ENCODE peak calls at places on chromosomes 7 and 10, in six cellular contexts. D, O, I, B, L and K are unnamed samples.

GRCh38 chr10:99406149-99406548 is 24.3 kb downstream of the GOT1 start:
- DNase-seq in L (no peak), I (no peak), D (no peak), O (no peak), B (no peak), K (no peak)

GRCh38 chr7:156665101-156665500 is 24.5 kb downstream of the RNF32 start:
- DNase-seq in L (no peak), O (no peak), I (no peak), B (no peak), D (no peak), K (no peak)

GRCh38 chr7:122300607-122301079 is 3.9 kb downstream of the FEZF1 start:
- DNase-seq in B (no peak), I (no peak), O (no peak), L (no peak), D (no peak), K (no peak)

GRCh38 chr7:55104707-55105433 is 86.1 kb downstream of the EGFR start:
- DNase-seq in I (no peak), D (no peak), B (no peak), L (peak; percentile 55), O (no peak), K (no peak)

GRCh38 chr10:69497611-69498390 is 46.5 kb downstream of the TSPAN15 start:
- DNase-seq in I (no peak), O (peak; percentile 7), D (no peak), B (peak; percentile 75), L (no peak), K (no peak)

GRCh38 chr10:110857265-110858158 is 14.2 kb upstream of the PDCD4 start:
- DNase-seq in D (no peak), I (no peak), B (no peak), L (no peak), O (peak; percentile 78), K (peak; percentile 52)

GRCh38 chr10:70584941-70585544 is 17.5 kb downstream of the PRF1 start:
- DNase-seq in L (no peak), B (no peak), O (no peak), D (no peak), I (no peak), K (no peak)

GRCh38 chr7:111532625-111533024 is 29.7 kb downstream of the IMMP2L start:
- DNase-seq in I (no peak), O (no peak), B (no peak), D (no peak), L (no peak), K (no peak)

GRCh38 chr7:4682621-4683042 is 537 bp downstream of the FOXK1 start:
- DNase-seq in O (peak; percentile 53), L (peak; percentile 54), I (no peak), B (peak; percentile 93), D (peak; percentile 29), K (peak; percentile 36)

GRCh38 chr7:147564771-147565476 is 1025.6 kb upstream of the C7orf33 start:
- DNase-seq in I (no peak), D (no peak), O (no peak), L (no peak), B (no peak), K (no peak)

GRCh38 chr7:85528581-85528980 is 341.7 kb upstream of the SEMA3D start:
- DNase-seq in L (no peak), O (no peak), D (no peak), B (no peak), I (no peak), K (no peak)

GRCh38 chr7:98826811-98827231 is 43.0 kb downstream of the TMEM130 start:
- DNase-seq in I (peak; percentile 96), L (no peak), D (no peak), O (no peak), B (no peak), K (no peak)

GRCh38 chr10:126104767-126105166 is 208.4 kb downstream of the FANK1 start:
- DNase-seq in B (no peak), I (no peak), D (no peak), L (no peak), O (no peak), K (no peak)

GRCh38 chr10:28125701-28126100 is 126.8 kb upstream of the ODAD2 start:
- DNase-seq in L (peak; percentile 43), D (no peak), I (no peak), O (no peak), B (no peak), K (no peak)

GRCh38 chr10:128885573-128886555 is 581.2 kb upstream of the MGMT start:
- DNase-seq in D (no peak), I (no peak), O (no peak), L (no peak), B (no peak), K (no peak)

GRCh38 chr10:44774676-44775401 is 136.3 kb upstream of the TMEM72 start:
- DNase-seq in I (no peak), O (no peak), B (no peak), L (no peak), D (no peak), K (no peak)

GRCh38 chr10:109773818-109774440 is 149.4 kb downstream of the XPNPEP1 start:
- DNase-seq in I (no peak), B (no peak), D (no peak), O (no peak), L (peak; percentile 4), K (no peak)

GRCh38 chr7:157307534-157307838 is 29.3 kb upstream of the DNAJB6 start:
- DNase-seq in D (no peak), B (no peak), O (no peak), I (no peak), L (no peak), K (no peak)

GRCh38 chr7:131327049-131327625 is 539 bp upstream of the MKLN1 start:
- DNase-seq in B (no peak), L (peak; percentile 63), I (no peak), O (peak; percentile 52), D (no peak), K (no peak)

GRCh38 chr7:104450861-104451260 is 122.5 kb downstream of the LHFPL3 start:
- DNase-seq in L (no peak), I (no peak), O (no peak), D (no peak), B (no peak), K (no peak)

GRCh38 chr7:919114-919442 is 35.4 kb downstream of the ADAP1 start:
- DNase-seq in D (no peak), O (no peak), L (no peak), I (no peak), B (peak; percentile 70), K (no peak)

GRCh38 chr7:13737563-13737962 is 251.9 kb downstream of the ETV1 start:
- DNase-seq in O (no peak), I (no peak), D (no peak), L (no peak), B (no peak), K (no peak)

GRCh38 chr10:132162590-132163277 is 24.0 kb upstream of the DPYSL4 start:
- DNase-seq in B (no peak), D (no peak), L (no peak), O (no peak), I (no peak), K (no peak)
- H3K27ac ChIP-seq in B (peak overlapping the region; percentile 31), D (peak overlapping the region; percentile 80), L (no peak overlapping the region), O (no peak overlapping the region), I (no peak overlapping the region), K (no peak overlapping the region)

DNA sequence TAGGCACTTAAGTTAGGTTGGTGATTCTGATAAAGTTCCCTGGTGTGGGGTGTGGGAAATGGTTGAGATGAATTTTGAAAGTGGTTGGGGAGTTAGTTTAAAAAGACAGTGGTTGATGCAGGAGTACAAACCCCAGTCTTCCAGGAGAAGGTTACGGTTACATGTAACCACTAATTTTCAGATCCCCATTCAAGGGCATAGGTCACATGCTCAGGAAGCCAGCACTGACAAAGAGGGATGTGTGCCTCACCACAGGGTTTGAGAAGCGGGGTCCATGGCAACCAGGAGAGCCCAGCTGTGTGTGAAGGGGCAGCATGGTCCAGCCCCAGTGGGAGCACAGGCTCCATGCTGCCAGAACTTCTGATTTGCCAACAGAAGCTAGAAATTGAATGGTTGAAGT is 144.2 kb downstream of the MDFIC start:
- DNase-seq in D (no peak), L (no peak), I (no peak), B (peak; percentile 47), O (no peak), K (no peak)
- H3K27ac ChIP-seq in D (no peak overlapping the region), L (no peak overlapping the region), I (no peak overlapping the region), B (no peak overlapping the region), O (no peak overlapping the region), K (no peak overlapping the region)

GRCh38 chr10:95908450-95908849 is 675 bp downstream of the CC2D2B start:
- DNase-seq in D (no peak), I (no peak), B (no peak), O (no peak), L (no peak), K (no peak)

GRCh38 chr10:95906675-95907453 is 911 bp upstream of the CC2D2B start:
- DNase-seq in L (peak; percentile 56), B (peak; percentile 76), I (peak; percentile 75), D (peak; percentile 36), O (peak; percentile 45), K (no peak)

GRCh38 chr10:95907454-95908253 is at the start of gene CC2D2B:
- DNase-seq in O (peak; percentile 82), I (peak; percentile 90), D (peak; percentile 53), B (peak; percentile 94), L (peak; percentile 82), K (peak; percentile 22)

DNA sequence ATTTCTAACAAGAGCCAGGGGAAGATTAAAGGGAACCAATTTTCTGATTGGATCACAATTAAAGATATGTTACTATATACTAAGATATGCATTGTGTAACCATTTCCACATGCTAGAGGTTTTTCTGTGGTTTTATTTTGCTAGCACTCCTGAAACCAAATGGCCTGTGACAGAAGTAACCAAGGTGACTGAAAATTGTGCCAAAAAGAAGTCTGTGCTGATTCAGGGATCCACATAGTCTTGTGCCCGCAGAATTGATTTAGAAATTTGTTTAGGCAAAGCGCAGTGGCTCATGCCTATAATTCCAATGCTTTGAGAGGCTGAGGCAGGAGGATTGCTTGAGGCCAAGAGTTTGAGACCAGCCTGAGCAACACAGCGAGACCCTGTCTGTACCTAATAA is 1.8 kb downstream of the CC2D2B start:
- DNase-seq in I (no peak), O (no peak), B (no peak), L (no peak), D (no peak), K (no peak)
- H3K27ac ChIP-seq in I (no peak overlapping the region), O (no peak overlapping the region), B (no peak overlapping the region), L (no peak overlapping the region), D (no peak overlapping the region), K (no peak overlapping the region)

GRCh38 chr10:79292789-79293746 is 54.2 kb upstream of the PPIF start:
- DNase-seq in O (no peak), D (peak; percentile 10), B (peak; percentile 88), I (no peak), L (no peak), K (no peak)

GRCh38 chr10:79292026-79292425 is 55.2 kb upstream of the PPIF start:
- DNase-seq in O (no peak), D (no peak), B (no peak), I (no peak), L (no peak), K (no peak)

GRCh38 chr10:79286318-79286951 is 60.8 kb upstream of the PPIF start:
- DNase-seq in D (peak; percentile 51), I (no peak), B (peak; percentile 98), L (peak; percentile 71), O (peak; percentile 63), K (no peak)

GRCh38 chr10:79287973-79288715 is 59.1 kb upstream of the PPIF start:
- DNase-seq in L (no peak), I (no peak), D (no peak), O (no peak), B (no peak), K (no peak)

DNA sequence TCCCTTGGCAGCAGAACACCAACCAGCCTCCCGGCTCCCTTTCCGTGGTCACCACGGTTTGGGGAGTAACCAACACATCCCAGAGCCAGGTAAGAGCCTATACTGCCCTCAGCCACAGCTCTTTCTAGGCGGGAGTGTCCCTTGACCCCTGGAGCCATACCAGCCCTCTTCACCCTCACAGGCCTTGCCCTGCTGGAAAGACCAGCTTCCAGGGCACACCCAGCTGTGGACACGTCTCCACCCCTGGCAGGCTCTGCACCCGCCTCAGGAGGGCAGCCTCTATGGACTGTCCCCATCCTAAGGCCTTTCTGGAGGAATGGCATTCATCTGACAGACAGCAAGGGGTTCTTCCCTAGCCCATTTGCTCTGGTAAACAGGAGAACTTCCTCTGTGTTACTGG is 57.5 kb upstream of the PPIF start:
- DNase-seq in I (no peak), L (no peak), B (no peak), D (no peak), O (no peak), K (no peak)
- H3K27ac ChIP-seq in I (no peak overlapping the region), L (no peak overlapping the region), B (peak overlapping the region; percentile 97), D (no peak overlapping the region), O (no peak overlapping the region), K (no peak overlapping the region)